ENCODE peak calls at places on chromosomes 3 and 15, in eight cellular contexts. S is Peyer's patch, T is ovary, V is lower leg skin, R is HCT116, P is body of pancreas, I is A549, E is prostate gland. W is an unnamed sample.

GRCh38 chr3:177220136-177220974 is 23.1 kb upstream of the TBL1XR1 start:
- DNase-seq in S (no peak), T (no peak), V (no peak), R (no peak), P (no peak), I (no peak), E (no peak), W (no peak)

GRCh38 chr3:193488741-193489140 is 66.0 kb downstream of the ATP13A4 start:
- DNase-seq in S (no peak), T (no peak), V (no peak), R (no peak), P (no peak), I (no peak), E (no peak), W (no peak)

GRCh38 chr15:52678036-52678467 is 1.1 kb downstream of the ATOSA start:
- DNase-seq in S (peak), T (peak), V (peak), R (no peak), P (peak), I (peak), E (peak), W (no peak)

GRCh38 chr3:114274929-114275328 is 18.9 kb upstream of the TIGIT start:
- DNase-seq in S (no peak), T (no peak), V (no peak), R (no peak), P (no peak), I (no peak), E (no peak), W (no peak)

GRCh38 chr3:124853446-124853845 is 33.7 kb downstream of the ITGB5 start:
- DNase-seq in S (no peak), T (no peak), V (no peak), R (no peak), P (no peak), I (no peak), E (no peak), W (no peak)

GRCh38 chr15:95698971-95699370 is 631.5 kb upstream of the NR2F2 start:
- DNase-seq in S (no peak), T (no peak), V (no peak), R (no peak), P (no peak), I (no peak), E (no peak), W (no peak)

GRCh38 chr3:136893848-136894443 is 31.9 kb downstream of the NCK1 start:
- DNase-seq in S (no peak), T (no peak), V (no peak), R (no peak), P (no peak), I (no peak), E (no peak), W (no peak)

GRCh38 chr3:15812183-15812582 is 14.4 kb upstream of the ANKRD28 start:
- DNase-seq in S (no peak), T (no peak), V (no peak), R (no peak), P (no peak), I (peak), E (no peak), W (no peak)

GRCh38 chr3:38374221-38374620 is 27.6 kb downstream of the XYLB start:
- DNase-seq in S (no peak), T (no peak), V (no peak), R (no peak), P (no peak), I (no peak), E (no peak), W (peak)

GRCh38 chr15:60448668-60449360 is 30.1 kb downstream of the ICE2 start:
- DNase-seq in S (no peak), T (no peak), V (no peak), R (no peak), P (no peak), I (no peak), E (no peak), W (no peak)

GRCh38 chr3:13872451-13872850 is 7.4 kb downstream of the WNT7A start:
- DNase-seq in S (no peak), T (no peak), V (no peak), R (no peak), P (no peak), I (no peak), E (no peak), W (no peak)

GRCh38 chr15:28273468-28273867 is 48.5 kb downstream of the HERC2 start:
- DNase-seq in S (no peak), T (no peak), V (no peak), R (no peak), P (no peak), I (no peak), E (no peak), W (no peak)

GRCh38 chr15:51366911-51367310 is 25.5 kb downstream of the GLDN start:
- DNase-seq in S (no peak), T (peak), V (peak), R (no peak), P (peak), I (no peak), E (peak), W (no peak)

GRCh38 chr3:198043149-198043548 is 83.1 kb downstream of the LMLN start:
- DNase-seq in S (no peak), T (no peak), V (no peak), R (no peak), P (no peak), I (no peak), E (no peak), W (no peak)

GRCh38 chr3:124845406-124845805 is 41.8 kb downstream of the ITGB5 start:
- DNase-seq in S (no peak), T (peak), V (peak), R (no peak), P (no peak), I (no peak), E (no peak), W (no peak)

GRCh38 chr15:39508536-39508935 is 72.3 kb upstream of the THBS1 start:
- DNase-seq in S (no peak), T (no peak), V (no peak), R (no peak), P (no peak), I (no peak), E (no peak), W (no peak)

GRCh38 chr15:70150405-70150747 is 52.7 kb upstream of the TLE3 start:
- DNase-seq in S (no peak), T (no peak), V (no peak), R (no peak), P (no peak), I (no peak), E (no peak), W (no peak)

GRCh38 chr15:31102049-31102321 is 460 bp upstream of the TRPM1 start:
- DNase-seq in S (no peak), T (no peak), V (no peak), R (no peak), P (no peak), I (no peak), E (no peak), W (no peak)

GRCh38 chr3:113736548-113737089 is 9.4 kb downstream of the NAA50 start:
- DNase-seq in S (no peak), T (peak), V (no peak), R (peak), P (no peak), I (peak), E (peak), W (no peak)

GRCh38 chr3:177597325-177598109 is 400.2 kb upstream of the TBL1XR1 start:
- DNase-seq in S (peak), T (peak), V (peak), R (no peak), P (peak), I (no peak), E (peak), W (no peak)

GRCh38 chr3:196843435-196844110 is 24.1 kb upstream of the SENP5 start:
- DNase-seq in S (no peak), T (no peak), V (no peak), R (no peak), P (no peak), I (no peak), E (no peak), W (no peak)

GRCh38 chr3:79367803-79368202 is 400.0 kb downstream of the ROBO1 start:
- DNase-seq in S (no peak), T (no peak), V (no peak), R (no peak), P (no peak), I (no peak), E (no peak), W (no peak)

GRCh38 chr3:123791417-123791816 is 92.7 kb downstream of the MYLK start:
- DNase-seq in S (no peak), T (no peak), V (no peak), R (no peak), P (no peak), I (no peak), E (no peak), W (no peak)

GRCh38 chr3:193744822-193745684 is 152.0 kb downstream of the OPA1 start:
- DNase-seq in S (no peak), T (no peak), V (no peak), R (no peak), P (no peak), I (no peak), E (no peak), W (no peak)

GRCh38 chr3:71559021-71559420 is 24.5 kb downstream of the FOXP1 start:
- DNase-seq in S (no peak), T (no peak), V (no peak), R (no peak), P (no peak), I (no peak), E (no peak), W (no peak)

GRCh38 chr3:188230962-188231361 is 77.0 kb downstream of the LPP start:
- DNase-seq in S (no peak), T (no peak), V (no peak), R (peak), P (no peak), I (no peak), E (no peak), W (no peak)
- TF ChIP-seq POLR2A in S (no peak), T (no peak), V (no peak), R (no peak), P (no peak), I (no peak), E (no peak), W (no peak)

GRCh38 chr3:57169872-57170623 is 4.9 kb upstream of the IL17RD start:
- DNase-seq in S (peak), T (peak), V (peak), R (peak), P (peak), I (peak), E (peak), W (peak)

GRCh38 chr3:57165637-57166036 is 484 bp upstream of the IL17RD start:
- DNase-seq in S (no peak), T (no peak), V (no peak), R (no peak), P (no peak), I (no peak), E (no peak), W (peak)

GRCh38 chr3:57166660-57167059 is 1.5 kb upstream of the IL17RD start:
- DNase-seq in S (no peak), T (no peak), V (no peak), R (no peak), P (no peak), I (no peak), E (no peak), W (peak)

GRCh38 chr3:57169106-57169505 is 4.0 kb upstream of the IL17RD start:
- DNase-seq in S (no peak), T (no peak), V (no peak), R (no peak), P (no peak), I (no peak), E (no peak), W (no peak)

DNA sequence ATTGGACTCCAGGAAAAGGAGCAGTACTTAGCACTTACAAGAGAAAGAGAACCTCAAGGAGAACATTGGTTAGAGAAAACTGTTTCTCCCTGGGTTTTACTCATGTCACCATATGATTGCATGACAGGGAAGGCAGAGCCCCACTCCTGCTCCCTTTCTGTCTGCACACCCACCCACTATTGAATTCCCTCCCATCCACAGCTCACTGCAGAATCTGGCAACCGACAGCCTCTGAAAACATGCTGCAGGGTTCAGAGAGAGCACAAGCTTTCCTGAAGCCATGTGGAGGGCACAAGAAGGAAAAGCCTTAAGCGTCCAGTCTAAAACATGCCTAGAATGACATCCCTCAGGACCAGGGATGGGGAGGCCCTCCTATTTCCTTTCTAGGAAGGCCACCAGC is 3.0 kb upstream of the IL17RD start:
- DNase-seq in S (no peak), T (no peak), V (no peak), R (no peak), P (no peak), I (no peak), E (no peak), W (no peak)
- H3K4me3 ChIP-seq in S (no peak), T (no peak), V (no peak), R (no peak), P (no peak), I (no peak), E (no peak), W (no peak)

GRCh38 chr3:9646800-9647152 is 2.5 kb upstream of the MTMR14 start:
- DNase-seq in S (no peak), T (no peak), V (no peak), R (no peak), P (no peak), I (no peak), E (no peak), W (no peak)

GRCh38 chr3:9644245-9644644 is 5.1 kb upstream of the MTMR14 start:
- DNase-seq in S (no peak), T (no peak), V (no peak), R (no peak), P (no peak), I (no peak), E (no peak), W (no peak)

GRCh38 chr3:9647450-9647849 is 1.9 kb upstream of the MTMR14 start:
- DNase-seq in S (no peak), T (no peak), V (no peak), R (no peak), P (no peak), I (no peak), E (no peak), W (no peak)

GRCh38 chr3:9653565-9654248 is 4.4 kb downstream of the MTMR14 start:
- DNase-seq in S (no peak), T (no peak), V (no peak), R (no peak), P (no peak), I (no peak), E (no peak), W (no peak)

DNA sequence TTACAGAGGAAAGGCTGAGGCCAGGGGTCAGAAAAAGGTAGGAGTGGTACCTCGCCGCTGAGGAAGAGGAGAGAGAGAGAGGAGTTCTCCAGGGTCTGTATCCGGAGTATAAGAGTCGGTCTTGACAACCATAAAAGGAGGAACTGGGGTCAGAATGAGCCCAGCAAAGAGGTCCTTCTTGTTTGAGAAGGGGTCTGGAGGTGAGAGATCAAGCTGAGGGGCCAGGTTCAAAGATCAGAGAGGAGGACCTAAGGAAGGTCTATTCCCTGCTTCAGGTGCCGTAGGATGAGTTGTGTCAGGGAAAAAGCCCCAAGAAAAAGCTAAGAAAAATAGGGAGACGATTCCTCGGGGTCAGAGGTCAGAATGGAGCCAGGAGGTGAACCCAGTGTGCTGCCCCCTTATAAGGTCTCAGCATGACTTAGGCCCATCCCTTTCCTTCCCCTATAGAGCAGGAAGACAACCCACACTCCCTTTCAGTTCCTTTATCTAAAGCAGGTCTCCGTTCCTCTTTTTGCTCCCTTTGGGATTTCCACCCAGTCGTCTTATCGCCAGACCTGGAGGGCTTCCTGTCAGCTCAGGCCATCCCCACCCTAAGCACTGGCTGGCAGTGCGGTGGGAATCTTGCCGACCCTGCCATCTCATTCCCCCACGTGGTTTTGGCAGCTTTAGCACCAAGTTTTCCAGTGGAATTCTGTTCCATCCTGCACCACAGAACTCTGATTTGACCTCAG is 651 bp downstream of the MTMR14 start:
- DNase-seq in S (no peak), T (no peak), V (no peak), R (no peak), P (no peak), I (peak), E (no peak), W (no peak)
- TF ChIP-seq POLR2A in S (no peak), T (no peak), V (no peak), R (no peak), P (no peak), I (no peak), E (no peak), W (no peak)

GRCh38 chr3:48560648-48561018 is 2.9 kb downstream of the UCN2 start:
- DNase-seq in S (no peak), T (no peak), V (no peak), R (no peak), P (no peak), I (no peak), E (no peak), W (no peak)
- H3K4me3 ChIP-seq in S (peak), T (peak), V (no peak), R (no peak), P (no peak), I (no peak), E (no peak), W (peak)

GRCh38 chr3:170043506-170043905 is 5.7 kb downstream of the GPR160 start:
- DNase-seq in S (no peak), T (no peak), V (no peak), R (no peak), P (no peak), I (no peak), E (no peak), W (no peak)
- TF ChIP-seq POLR2A in S (no peak), T (no peak), V (no peak), R (no peak), P (no peak), I (no peak), E (no peak), W (no peak)